ENCODE peak calls at places on chromosomes 4 and X, in five cellular contexts. I is A549, R is adrenal gland, A is ovary, M is breast epithelium. B is an unnamed sample.

GRCh38 chrX:70293621-70294020 is 3.7 kb downstream of the KIF4A start:
- DNase-seq in I (no peak), R (no peak), A (no peak), M (no peak), B (no peak)

GRCh38 chr4:53307819-53308773 is 57.8 kb downstream of the SCFD2 start:
- DNase-seq in I (no peak), R (no peak), A (no peak), M (no peak), B (no peak)

GRCh38 chr4:10478621-10479020 is 21.4 kb upstream of the ZNF518B start:
- DNase-seq in I (no peak), R (no peak), A (no peak), M (no peak), B (no peak)

GRCh38 chr4:24164054-24164453 is 274.2 kb upstream of the PPARGC1A start:
- DNase-seq in I (no peak), R (no peak), A (no peak), M (no peak), B (no peak)

GRCh38 chr4:104420766-104421165 is 73.9 kb downstream of the CXXC4 start:
- DNase-seq in I (no peak), R (no peak), A (no peak), M (no peak), B (no peak)

GRCh38 chr4:183326853-183327252 is 4.6 kb upstream of the CLDN24 start:
- DNase-seq in I (no peak), R (no peak), A (no peak), M (no peak), B (no peak)

GRCh38 chr4:183124865-183125264 is 25.8 kb downstream of the WWC2 start:
- DNase-seq in I (no peak), R (no peak), A (no peak), M (no peak), B (no peak)

GRCh38 chrX:105150557-105150956 is 69.9 kb downstream of the TEX13A start:
- DNase-seq in I (no peak), R (no peak), A (no peak), M (no peak), B (no peak)

GRCh38 chr4:7198440-7199128 is 6.2 kb downstream of the SORCS2 start:
- DNase-seq in I (no peak), R (no peak), A (peak), M (no peak), B (peak)

GRCh38 chrX:6729581-6729980 is 194.7 kb upstream of the VCX3A start:
- DNase-seq in I (no peak), R (no peak), A (no peak), M (no peak), B (no peak)

GRCh38 chr4:75549019-75549418 is 6.8 kb upstream of the ODAPH start:
- DNase-seq in I (no peak), R (no peak), A (no peak), M (no peak), B (no peak)

GRCh38 chrX:12949927-12950656 is 24.8 kb upstream of the TMSB4X start:
- DNase-seq in I (no peak), R (peak), A (peak), M (peak), B (peak)

GRCh38 chr4:38583102-38583501 is 80.9 kb upstream of the KLF3 start:
- DNase-seq in I (no peak), R (no peak), A (no peak), M (no peak), B (no peak)

GRCh38 chr4:183337833-183338232 is 15.6 kb upstream of the CLDN24 start:
- DNase-seq in I (no peak), R (no peak), A (no peak), M (no peak), B (no peak)

GRCh38 chrX:21691512-21692018 is 33.4 kb upstream of the KLHL34 start:
- DNase-seq in I (no peak), R (no peak), A (no peak), M (no peak), B (no peak)

GRCh38 chr4:8181844-8182243 is 17.2 kb upstream of the SH3TC1 start:
- DNase-seq in I (no peak), R (no peak), A (no peak), M (no peak), B (no peak)

GRCh38 chrX:107659768-107660167 is 31.5 kb downstream of the PRPS1 start:
- DNase-seq in I (no peak), R (peak), A (no peak), M (no peak), B (no peak)

GRCh38 chr4:24655971-24656370 is 71.6 kb upstream of the DHX15 start:
- DNase-seq in I (no peak), R (no peak), A (no peak), M (no peak), B (no peak)

GRCh38 chr4:123546123-123546654 is 149.6 kb downstream of the SPRY1 start:
- DNase-seq in I (no peak), R (no peak), A (no peak), M (no peak), B (no peak)

GRCh38 chr4:174461438-174462106 is 60.7 kb downstream of the HPGD start:
- DNase-seq in I (peak), R (no peak), A (no peak), M (no peak), B (no peak)

GRCh38 chr4:88008133-88008621 is 742 bp downstream of the PKD2 start:
- DNase-seq in I (peak), R (peak), A (peak), M (no peak), B (peak)

GRCh38 chr4:38313175-38313574 is 350.8 kb upstream of the KLF3 start:
- DNase-seq in I (no peak), R (no peak), A (no peak), M (no peak), B (no peak)

GRCh38 chr4:10061650-10062415 is 40.5 kb upstream of the SLC2A9 start:
- DNase-seq in I (no peak), R (no peak), A (no peak), M (no peak), B (no peak)

GRCh38 chr4:65645185-65645584 is 25.1 kb downstream of the EPHA5 start:
- DNase-seq in I (no peak), R (no peak), A (no peak), M (no peak), B (no peak)

GRCh38 chr4:6953751-6954380 is 44.2 kb downstream of the TBC1D14 start:
- DNase-seq in I (no peak), R (peak), A (peak), M (peak), B (peak)

GRCh38 chr4:1008840-1009646 is 2.4 kb upstream of the FGFRL1 start:
- DNase-seq in I (no peak), R (peak), A (no peak), M (peak), B (no peak)

GRCh38 chrX:8846271-8846670 is 45.1 kb upstream of the FAM9A start:
- DNase-seq in I (no peak), R (no peak), A (no peak), M (no peak), B (no peak)

GRCh38 chr4:139675156-139675555 is 9.5 kb downstream of the MGST2 start:
- DNase-seq in I (no peak), R (peak), A (no peak), M (no peak), B (no peak)

GRCh38 chr4:64784125-64784524 is 374.9 kb upstream of the TECRL start:
- DNase-seq in I (no peak), R (no peak), A (no peak), M (no peak), B (no peak)

GRCh38 chr4:117085185-117085701 is at the start of gene TRAM1L1:
- DNase-seq in I (peak), R (peak), A (peak), M (no peak), B (peak)

GRCh38 chr4:105992641-105993305 is 97.5 kb downstream of the NPNT start:
- DNase-seq in I (no peak), R (no peak), A (no peak), M (no peak), B (no peak)

GRCh38 chr4:113350576-113350975 is 301.1 kb downstream of the ANK2 start:
- DNase-seq in I (no peak), R (no peak), A (no peak), M (no peak), B (no peak)

GRCh38 chrX:48789366-48790220 is 3.2 kb downstream of the GATA1 start:
- DNase-seq in I (no peak), R (no peak), A (no peak), M (no peak), B (no peak)

DNA sequence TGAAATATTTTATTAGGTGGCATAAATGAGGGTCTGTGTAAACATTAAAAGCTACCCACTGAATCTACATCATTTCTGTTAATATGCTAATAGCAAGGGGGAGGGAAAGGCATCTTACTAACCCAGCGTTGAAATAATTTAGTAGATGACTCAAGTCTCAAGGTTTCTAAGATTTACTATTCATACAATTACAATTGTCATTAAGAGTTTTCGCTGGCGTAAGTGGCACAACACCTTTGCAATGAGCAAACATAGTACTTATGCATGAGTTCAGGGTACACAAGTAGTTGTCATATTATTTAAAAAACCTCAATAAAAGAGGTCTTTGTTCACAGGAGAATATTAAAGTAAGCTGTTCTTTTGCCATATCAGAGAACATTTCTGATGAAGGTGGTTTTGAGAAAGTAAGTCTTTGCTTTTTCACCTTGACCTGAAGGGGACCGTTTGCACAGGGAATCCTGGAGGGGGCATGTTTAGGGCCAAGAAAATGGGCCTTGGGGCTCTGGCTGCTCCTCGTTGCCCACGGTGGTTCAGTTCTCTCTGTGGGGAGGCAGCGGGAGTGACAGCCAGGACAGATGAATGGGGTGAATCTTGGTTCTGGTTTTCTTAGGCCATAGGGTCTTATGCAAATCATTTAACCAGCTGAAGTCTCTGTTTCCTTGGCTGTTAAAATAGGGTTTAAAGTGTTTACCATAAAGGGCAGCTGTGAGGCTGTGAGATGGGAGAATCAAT is 4.4 kb upstream of the RHOH start:
- DNase-seq in I (no peak), R (no peak), A (no peak), M (no peak), B (no peak)
- H3K4me3 ChIP-seq in I (no peak), R (no peak), A (no peak), M (no peak), B (no peak)

DNA sequence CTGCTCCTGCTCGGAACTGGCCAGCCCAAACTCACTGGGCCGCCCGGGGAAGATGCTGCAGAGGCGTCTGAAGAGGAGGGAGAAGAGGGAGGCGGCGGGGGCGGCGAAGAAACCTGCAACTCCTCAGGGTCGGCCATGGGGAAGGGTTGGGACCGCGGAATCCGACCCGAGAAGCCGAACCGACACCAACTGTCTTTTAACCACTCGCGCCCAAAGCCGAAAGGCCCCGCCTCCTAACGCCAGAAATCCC is at the start of gene C4orf46:
- DNase-seq in I (no peak), R (no peak), A (no peak), M (no peak), B (no peak)
- TF ChIP-seq POLR2A in I (no peak), R (no peak), A (no peak), M (no peak), B (no peak)

DNA sequence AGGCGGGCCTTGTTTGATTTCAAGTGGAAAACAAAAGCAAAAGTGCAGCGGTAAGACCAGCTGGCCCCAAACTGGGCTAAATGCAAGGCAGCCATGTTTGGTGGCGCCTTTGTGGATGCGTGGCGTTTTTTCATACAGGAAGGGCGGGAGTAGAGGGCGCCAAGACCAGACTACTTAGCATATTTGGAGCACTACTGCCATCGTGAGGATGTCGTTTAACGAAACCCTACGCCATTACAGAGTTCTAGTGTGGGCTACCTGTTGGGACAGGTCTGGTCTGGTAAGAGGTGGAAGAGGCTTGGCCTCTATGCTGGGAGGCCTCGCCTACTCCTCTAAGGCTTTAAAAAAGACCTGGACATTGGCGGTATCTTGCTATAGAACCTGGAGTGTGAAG is 230.7 kb upstream of the STK26 start:
- DNase-seq in I (peak), R (peak), A (peak), M (peak), B (no peak)
- H3K4me3 ChIP-seq in I (peak), R (peak), A (peak), M (no peak), B (no peak)

GRCh38 chr4:184613405-184613804 is 35.8 kb downstream of the CASP3 start:
- DNase-seq in I (no peak), R (no peak), A (no peak), M (no peak), B (no peak)
- TF ChIP-seq POLR2A in I (no peak), R (no peak), A (no peak), M (no peak), B (no peak)

GRCh38 chr4:3641501-3641900 is 109.3 kb upstream of the LRPAP1 start:
- DNase-seq in I (no peak), R (no peak), A (no peak), M (no peak), B (no peak)

GRCh38 chr4:3640587-3640962 is 108.4 kb upstream of the LRPAP1 start:
- DNase-seq in I (no peak), R (peak), A (no peak), M (no peak), B (no peak)

GRCh38 chr4:3642056-3642630 is 109.9 kb upstream of the LRPAP1 start:
- DNase-seq in I (no peak), R (no peak), A (no peak), M (no peak), B (no peak)

GRCh38 chr4:3638080-3638715 is 106.0 kb upstream of the LRPAP1 start:
- DNase-seq in I (no peak), R (peak), A (no peak), M (no peak), B (no peak)

GRCh38 chr4:3639613-3640586 is 107.7 kb upstream of the LRPAP1 start:
- DNase-seq in I (no peak), R (no peak), A (no peak), M (no peak), B (no peak)
- H3K4me3 ChIP-seq in I (no peak), R (no peak), A (no peak), M (no peak), B (no peak)

DNA sequence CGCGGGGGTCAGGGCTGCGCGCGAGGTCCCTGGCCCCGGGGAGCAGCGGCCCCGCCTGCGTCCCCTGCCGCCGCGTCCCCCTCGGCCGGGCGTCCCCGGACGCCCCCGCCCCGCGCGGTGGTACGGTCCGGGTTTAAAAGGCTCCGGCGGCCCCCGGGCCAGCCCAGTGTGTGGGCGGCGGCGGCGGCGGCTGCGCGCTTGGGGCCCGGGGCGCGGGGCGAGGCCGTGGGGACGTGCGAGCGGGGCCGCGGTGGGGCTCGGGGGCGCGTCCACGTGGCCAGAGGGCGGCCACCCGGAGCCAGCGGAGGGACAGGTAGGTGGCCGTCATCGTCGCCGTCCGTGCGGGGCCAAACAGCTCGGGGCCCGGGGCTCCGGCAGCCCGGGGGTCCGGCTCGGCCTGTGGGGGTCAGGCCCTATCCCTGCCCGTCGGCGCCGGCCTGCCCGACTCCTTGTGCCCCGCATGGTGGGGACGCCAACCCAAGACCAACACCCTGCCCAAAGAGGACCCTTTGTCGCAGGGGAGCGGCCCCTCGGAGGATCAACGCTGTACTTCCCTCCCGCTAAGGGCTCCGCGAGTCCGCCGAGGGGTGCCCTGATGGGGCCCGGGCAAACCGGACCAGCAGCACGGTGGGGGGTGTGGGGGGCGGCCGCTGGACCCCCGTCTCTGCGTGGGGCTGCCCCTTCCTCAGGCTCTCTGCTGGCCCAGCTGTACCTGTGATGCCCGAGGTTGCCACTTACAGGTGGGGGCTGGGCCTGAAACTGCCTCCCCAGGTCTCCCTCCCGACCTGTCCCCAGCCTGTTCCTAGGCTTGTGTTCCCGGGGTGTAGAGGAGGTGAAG is at the start of gene PLXNA3:
- DNase-seq in I (no peak), R (no peak), A (peak), M (no peak), B (no peak)
- TF ChIP-seq POLR2A in I (peak), R (peak), A (peak), M (no peak), B (no peak)

B was measured in suprapubic skin.